ENCODE peak calls at places on chromosomes 2 and 18, in ten cellular contexts. U is dorsolateral prefrontal cortex; T is EH; M is NCI-H82; E is heart right ventricle; Y is activated naive CD8-positive, alpha-beta T cell treated with anti-CD3 and anti-CD28 coated beads, Interleukin-2, amount 10 ng/mL, durations not matched to agents 7 days and 5 days; O is T-cell; S is stimulated activated CD4-positive, alpha-beta T cell treated with anti-CD3 and anti-CD28 coated beads, Interleukin-1b, Interleukin-23, amount 100 ng/mL, for 48 hours; G is MM.1S; K is tibial nerve. L is an unnamed sample.

GRCh38 chr2:231187736-231188505 is 10.5 kb upstream of the ARMC9 start:
- DNase-seq in U (no peak), T (peak), M (no peak), E (peak), Y (no peak), O (no peak), S (no peak), G (no peak), K (no peak), L (peak)

GRCh38 chr18:74342416-74343043 is 26.9 kb downstream of the C18orf63 start:
- DNase-seq in U (no peak), T (peak), M (peak), E (no peak), Y (no peak), O (peak), S (no peak), G (peak), K (peak), L (no peak)

GRCh38 chr2:183079335-183079775 is 808 bp downstream of the DUSP19 start:
- DNase-seq in U (no peak), T (peak), M (peak), E (no peak), Y (no peak), O (no peak), S (no peak), G (no peak), K (no peak), L (no peak)

GRCh38 chr2:144234115-144234772 is 285.7 kb downstream of the ZEB2 start:
- DNase-seq in U (no peak), T (no peak), M (no peak), E (no peak), Y (no peak), O (no peak), S (no peak), G (no peak), K (no peak), L (no peak)

GRCh38 chr2:129281761-129282160 is 697.7 kb upstream of the RAB6C start:
- DNase-seq in U (no peak), T (no peak), M (no peak), E (no peak), Y (no peak), O (no peak), S (no peak), G (no peak), K (no peak), L (no peak)

GRCh38 chr2:109256111-109256510 is 127.1 kb downstream of the SH3RF3 start:
- DNase-seq in U (no peak), T (no peak), M (no peak), E (no peak), Y (no peak), O (no peak), S (no peak), G (no peak), K (no peak), L (no peak)

GRCh38 chr2:953975-954686 is 3.5 kb downstream of the SNTG2 start:
- DNase-seq in U (no peak), T (peak), M (no peak), E (no peak), Y (no peak), O (no peak), S (no peak), G (no peak), K (no peak), L (no peak)

GRCh38 chr18:49524349-49524748 is 37.3 kb upstream of the C18orf32 start:
- DNase-seq in U (no peak), T (no peak), M (no peak), E (no peak), Y (no peak), O (no peak), S (no peak), G (no peak), K (no peak), L (no peak)

GRCh38 chr2:94870392-94871225 is 621 bp upstream of the TEKT4 start:
- DNase-seq in U (no peak), T (no peak), M (peak), E (no peak), Y (peak), O (no peak), S (peak), G (peak), K (no peak), L (no peak)

GRCh38 chr2:9782197-9782719 is 61.0 kb upstream of the TAF1B start:
- DNase-seq in U (no peak), T (no peak), M (peak), E (no peak), Y (peak), O (peak), S (peak), G (no peak), K (no peak), L (no peak)

GRCh38 chr2:237156131-237156856 is 70.6 kb downstream of the COPS8 start:
- DNase-seq in U (peak), T (peak), M (no peak), E (peak), Y (peak), O (no peak), S (peak), G (peak), K (peak), L (peak)

GRCh38 chr2:199955007-199955338 is 318 bp downstream of the TYW5 start:
- DNase-seq in U (no peak), T (no peak), M (peak), E (no peak), Y (no peak), O (no peak), S (no peak), G (no peak), K (no peak), L (no peak)